ENCODE peak calls at places on chromosomes 5 and 9, in four cellular contexts. X, E, G and P are unnamed samples.

GRCh38 chr5:369151-369939 is 47.8 kb downstream of the AHRR start:
- DNase-seq in E (no peak), X (no peak), G (peak; percentile 6), P (peak; percentile 54)

GRCh38 chr9:132892383-132892782 is 13.7 kb downstream of the SPACA9 start:
- DNase-seq in G (no peak), E (no peak), X (peak; percentile 10), P (no peak)

GRCh38 chr5:159680095-159680494 is 236.2 kb upstream of the ADRA1B start:
- DNase-seq in X (no peak), G (no peak), E (no peak), P (no peak)

GRCh38 chr5:65327582-65327981 is 154.1 kb downstream of the ADAMTS6 start:
- DNase-seq in E (no peak), G (no peak), X (no peak), P (no peak)

GRCh38 chr5:66769839-66770617 is 173.8 kb downstream of the MAST4 start:
- DNase-seq in E (no peak), X (no peak), G (peak; percentile 43), P (no peak)

GRCh38 chr9:114606597-114607207 is 4.4 kb upstream of the TMEM268 start:
- DNase-seq in X (no peak), E (no peak), G (peak; percentile 53), P (no peak)

GRCh38 chr9:135760465-135760864 is 58.5 kb downstream of the KCNT1 start:
- DNase-seq in X (no peak), E (no peak), G (no peak), P (no peak)

GRCh38 chr5:154708207-154708606 is 47.0 kb upstream of the LARP1 start:
- DNase-seq in X (no peak), G (no peak), E (no peak), P (no peak)

GRCh38 chr5:59798862-59799667 is 94.5 kb downstream of the PDE4D start:
- DNase-seq in G (no peak), X (no peak), E (peak; percentile 71), P (peak; percentile 36)

GRCh38 chr5:65290677-65291076 is 191.0 kb downstream of the ADAMTS6 start:
- DNase-seq in X (no peak), E (no peak), G (no peak), P (no peak)

GRCh38 chr9:136142859-136143214 is 24.2 kb upstream of the TMEM250 start:
- DNase-seq in E (no peak), G (no peak), X (no peak), P (no peak)

GRCh38 chr9:71758785-71759184 is 9.5 kb downstream of the CEMIP2 start:
- DNase-seq in X (no peak), E (peak; percentile 74), G (no peak), P (no peak)

GRCh38 chr9:68685770-68686169 is 19.3 kb upstream of the PIP5K1B start:
- DNase-seq in E (peak; percentile 11), G (no peak), X (peak; percentile 53), P (peak; percentile 48)

GRCh38 chr5:177328545-177329231 is 17.0 kb upstream of the MXD3 start:
- DNase-seq in X (no peak), G (no peak), E (no peak), P (no peak)

GRCh38 chr5:136022965-136023364 is 5.8 kb upstream of the TGFBI start:
- DNase-seq in G (no peak), E (no peak), X (no peak), P (no peak)

GRCh38 chr9:112348257-112348992 is 15.0 kb upstream of the PTBP3 start:
- DNase-seq in G (peak; percentile 94), E (peak; percentile 58), X (peak; percentile 57), P (peak; percentile 50)

GRCh38 chr5:98581416-98581999 is 192.0 kb upstream of the RGMB start:
- DNase-seq in G (no peak), E (no peak), X (no peak), P (no peak)

GRCh38 chr9:10130061-10130675 is 482.6 kb downstream of the PTPRD start:
- DNase-seq in G (no peak), X (no peak), E (no peak), P (no peak)

GRCh38 chr5:64384761-64385160 is 121.1 kb upstream of the RGS7BP start:
- DNase-seq in X (peak; percentile 22), G (no peak), E (no peak), P (peak; percentile 12)

GRCh38 chr9:126299706-126300276 is 26.8 kb upstream of the MVB12B start:
- DNase-seq in X (no peak), G (no peak), E (no peak), P (no peak)

GRCh38 chr5:165101709-165102108 is 1596.3 kb downstream of the MAT2B start:
- DNase-seq in G (no peak), X (no peak), E (no peak), P (no peak)

GRCh38 chr9:97900738-97901565 is 21.3 kb downstream of the TRMO start:
- DNase-seq in E (peak; percentile 42), G (no peak), X (peak; percentile 41), P (peak; percentile 65)

GRCh38 chr5:9209846-9210547 is 335.9 kb downstream of the SEMA5A start:
- DNase-seq in G (no peak), X (no peak), E (no peak), P (no peak)